ENCODE peak calls at places on chromosomes 6 and 20, in five cellular contexts. Q is ovary, A is SK-N-SH, K is left ventricle myocardium inferior, N is H9. Z is an unnamed sample.

GRCh38 chr6:10630178-10630577 is 64.2 kb downstream of the C6orf52 start:
- DNase-seq in Q (no peak), A (no peak), K (no peak), N (no peak), Z (no peak)

GRCh38 chr6:16063580-16063979 is 65.3 kb upstream of the MYLIP start:
- DNase-seq in Q (no peak), A (no peak), K (no peak), N (no peak), Z (no peak)

GRCh38 chr20:38270869-38271608 is 10.5 kb upstream of the KIAA1755 start:
- DNase-seq in Q (peak; percentile 75), A (no peak), K (peak; percentile 77), N (no peak), Z (no peak)

GRCh38 chr6:110283657-110284056 is 74.5 kb downstream of the METTL24 start:
- DNase-seq in Q (no peak), A (no peak), K (no peak), N (no peak), Z (no peak)

GRCh38 chr6:94005835-94006234 is 586.5 kb upstream of the EPHA7 start:
- DNase-seq in Q (no peak), A (no peak), K (no peak), N (no peak), Z (no peak)

GRCh38 chr6:15184441-15184861 is 61.4 kb upstream of the JARID2 start:
- DNase-seq in Q (no peak), A (no peak), K (no peak), N (no peak), Z (peak; percentile 45)

GRCh38 chr6:20584100-20584731 is 50.0 kb downstream of the CDKAL1 start:
- DNase-seq in Q (no peak), A (no peak), K (no peak), N (no peak), Z (no peak)

GRCh38 chr6:78611886-78612480 is 255.4 kb upstream of the IRAK1BP1 start:
- DNase-seq in Q (no peak), A (peak; percentile 28), K (no peak), N (no peak), Z (no peak)

GRCh38 chr6:69796081-69796626 is 656 bp downstream of the LMBRD1 start:
- DNase-seq in Q (no peak), A (no peak), K (no peak), N (peak; percentile 77), Z (peak; percentile 78)

GRCh38 chr6:138622967-138623366 is 123.7 kb upstream of the NHSL1 start:
- DNase-seq in Q (no peak), A (no peak), K (no peak), N (no peak), Z (no peak)

GRCh38 chr6:161242779-161243693 is 30.8 kb downstream of the AGPAT4 start:
- DNase-seq in Q (no peak), A (no peak), K (no peak), N (peak; percentile 87), Z (no peak)

GRCh38 chr6:131488780-131489179 is 84.2 kb upstream of the ARG1 start:
- DNase-seq in Q (no peak), A (no peak), K (no peak), N (no peak), Z (no peak)

GRCh38 chr6:130307752-130308361 is 58.0 kb upstream of the TMEM200A start:
- DNase-seq in Q (no peak), A (no peak), K (no peak), N (no peak), Z (no peak)

GRCh38 chr6:154950979-154951378 is 44.1 kb upstream of the TIAM2 start:
- DNase-seq in Q (no peak), A (no peak), K (no peak), N (no peak), Z (no peak)

GRCh38 chr20:21715193-21715881 is 9.9 kb downstream of the PAX1 start:
- DNase-seq in Q (no peak), A (no peak), K (no peak), N (no peak), Z (no peak)

GRCh38 chr6:36353411-36353915 is 16.8 kb upstream of the BNIP5 start:
- DNase-seq in Q (no peak), A (no peak), K (no peak), N (no peak), Z (no peak)

GRCh38 chr20:11173936-11174335 is 500.1 kb upstream of the JAG1 start:
- DNase-seq in Q (no peak), A (no peak), K (no peak), N (no peak), Z (no peak)

GRCh38 chr6:63516186-63516944 is 55.9 kb upstream of the LOC128125822 start:
- DNase-seq in Q (no peak), A (no peak), K (no peak), N (no peak), Z (no peak)

GRCh38 chr20:22586645-22587310 is 2.4 kb upstream of the FOXA2 start:
- DNase-seq in Q (no peak), A (peak; percentile 74), K (no peak), N (peak; percentile 77), Z (no peak)

DNA sequence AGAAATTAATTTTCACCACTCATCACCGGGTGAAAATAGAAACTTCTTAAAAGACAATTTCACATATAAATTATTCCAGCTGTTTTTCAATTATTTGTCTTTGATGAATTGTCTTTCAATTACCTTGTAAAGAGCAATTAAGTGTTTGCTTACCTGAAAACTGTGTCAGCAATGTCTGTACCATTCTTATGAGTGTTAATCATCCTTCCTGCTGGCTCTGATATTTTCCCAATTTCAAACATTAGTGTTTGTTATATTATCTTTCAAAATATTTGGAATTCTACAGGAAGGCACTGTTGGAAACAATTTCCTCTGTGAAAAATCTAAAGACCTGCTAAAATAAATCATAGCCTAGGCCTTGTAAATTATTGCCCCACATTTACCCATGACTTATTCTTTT is 19.6 kb downstream of the PHACTR2 start:
- DNase-seq in Q (no peak), A (no peak), K (no peak), N (no peak), Z (no peak)
- H3K4me1 ChIP-seq in Q (peaks cover 18% of the 10 kb centered on the region), A (peaks cover 6% of the 10 kb centered on the region), K (peaks cover 96% of the 10 kb centered on the region), N (peaks cover 16% of the 10 kb centered on the region), Z (peaks cover 9% of the 10 kb centered on the region)

GRCh38 chr6:136166815-136167214 is 83.3 kb downstream of the MTFR2 start:
- DNase-seq in Q (no peak), A (no peak), K (no peak), N (no peak), Z (no peak)
- H3K4me1 ChIP-seq in Q (no peaks in the 10 kb centered on the region), A (no peaks in the 10 kb centered on the region), K (peaks cover 16% of the 10 kb centered on the region), N (no peaks in the 10 kb centered on the region), Z (no peaks in the 10 kb centered on the region)

GRCh38 chr6:167704396-167704801 is 122.3 kb upstream of the AFDN start:
- DNase-seq in Q (no peak), A (no peak), K (no peak), N (peak; percentile 20), Z (no peak)
- H3K4me1 ChIP-seq in Q (peaks cover under 1% of the 10 kb centered on the region), A (peaks cover 4% of the 10 kb centered on the region), K (peaks cover 20% of the 10 kb centered on the region), N (no peaks in the 10 kb centered on the region), Z (peaks cover 24% of the 10 kb centered on the region)

GRCh38 chr6:318265-318890 is 26.1 kb downstream of the DUSP22 start:
- DNase-seq in Q (no peak), A (no peak), K (no peak), N (no peak), Z (no peak)
- H3K4me1 ChIP-seq in Q (no peaks in the 10 kb centered on the region), A (no peaks in the 10 kb centered on the region), K (peaks cover 24% of the 10 kb centered on the region), N (no peaks in the 10 kb centered on the region), Z (peaks cover 17% of the 10 kb centered on the region)

DNA sequence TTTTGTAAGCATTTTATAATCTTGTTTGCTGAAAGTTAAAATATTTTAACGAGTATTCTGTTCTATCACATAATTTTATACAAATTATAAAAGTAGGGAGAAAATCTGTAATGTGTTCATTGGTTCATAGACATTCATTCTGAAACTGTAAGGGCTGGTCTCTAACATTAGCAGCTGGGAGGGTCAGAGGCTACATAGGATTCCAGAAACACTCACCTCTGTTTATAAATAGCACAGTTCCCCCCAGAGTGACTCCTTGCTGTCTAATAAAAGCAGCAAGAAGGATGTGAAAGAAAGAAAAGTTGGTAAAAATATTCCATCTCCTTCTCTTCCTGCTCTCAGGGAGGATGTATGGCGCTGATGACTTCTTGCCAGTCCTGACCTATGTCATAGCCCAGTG is 25.3 kb upstream of the NAA20 start:
- DNase-seq in Q (no peak), A (no peak), K (no peak), N (no peak), Z (no peak)
- H3K4me1 ChIP-seq in Q (peaks cover 7% of the 10 kb centered on the region), A (peaks cover 29% of the 10 kb centered on the region), K (peaks cover 100% of the 10 kb centered on the region), N (peaks cover 4% of the 10 kb centered on the region), Z (no peaks in the 10 kb centered on the region)

DNA sequence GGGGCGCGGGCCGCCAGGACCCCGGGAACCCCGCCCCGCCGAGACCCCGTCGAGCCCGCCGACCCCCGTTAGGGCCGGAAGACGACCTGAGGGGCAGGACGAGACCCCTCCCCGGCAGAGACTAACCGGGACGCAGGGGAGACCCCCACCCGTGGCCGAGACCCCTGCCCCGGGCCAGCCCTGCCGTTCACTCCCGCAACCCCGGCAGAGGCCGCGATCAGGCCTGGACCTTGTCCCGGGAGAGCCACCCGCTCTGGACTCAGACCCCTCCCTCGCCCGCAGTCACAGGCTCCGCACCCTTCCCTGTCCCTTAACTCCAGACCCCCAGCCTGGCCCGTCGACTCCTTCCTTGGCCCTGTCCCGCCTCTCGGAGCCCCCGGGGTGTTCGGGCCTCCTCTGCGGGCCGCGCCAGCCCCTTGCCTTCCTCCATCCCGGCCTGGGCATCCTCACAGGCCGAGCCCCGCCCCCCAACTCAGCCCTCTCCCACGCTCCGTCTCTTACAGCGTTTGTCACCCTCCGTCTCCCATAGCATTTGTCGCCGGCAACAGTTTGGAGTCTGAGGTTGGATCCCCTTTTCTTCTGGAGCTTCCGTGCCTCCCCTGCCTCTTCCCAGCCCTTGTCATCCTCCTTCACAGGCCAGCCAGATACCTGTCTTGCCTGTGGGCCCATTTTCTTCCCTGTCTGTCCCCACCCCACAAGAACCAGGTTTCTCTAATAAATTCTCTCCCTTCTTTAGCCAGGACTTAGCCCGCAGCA is 569 bp downstream of the TCEA2 start:
- DNase-seq in Q (peak; percentile 65), A (peak; percentile 76), K (no peak), N (no peak), Z (no peak)
- H3K4me1 ChIP-seq in Q (peaks cover 4% of the 10 kb centered on the region), A (peaks cover 21% of the 10 kb centered on the region), K (peaks cover 34% of the 10 kb centered on the region), N (peaks cover 1% of the 10 kb centered on the region), Z (peaks cover 46% of the 10 kb centered on the region)

DNA sequence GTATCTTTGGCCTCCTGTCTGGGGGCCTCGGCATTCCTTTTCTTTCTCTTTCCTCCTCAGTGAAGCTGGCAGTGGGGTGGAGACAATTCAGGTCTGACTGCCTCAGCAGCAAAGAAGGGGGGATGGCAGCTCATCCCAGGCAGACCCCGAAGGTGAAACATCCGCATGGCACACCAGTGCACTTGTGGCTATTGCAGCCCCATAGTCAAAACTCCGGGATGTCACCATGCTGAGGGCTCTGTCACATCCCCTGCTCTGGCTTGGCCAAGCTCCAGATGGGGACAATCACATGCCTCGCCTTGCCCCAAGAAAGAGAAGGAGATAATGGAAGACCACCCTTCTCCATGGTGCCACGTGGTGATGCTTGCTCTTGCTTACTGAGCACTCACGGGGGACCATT is 60.2 kb downstream of the RBM38 start:
- DNase-seq in Q (no peak), A (no peak), K (no peak), N (no peak), Z (no peak)
- H3K4me1 ChIP-seq in Q (peaks cover 3% of the 10 kb centered on the region), A (peaks cover 28% of the 10 kb centered on the region), K (peaks cover 37% of the 10 kb centered on the region), N (no peaks in the 10 kb centered on the region), Z (peaks cover 34% of the 10 kb centered on the region)

DNA sequence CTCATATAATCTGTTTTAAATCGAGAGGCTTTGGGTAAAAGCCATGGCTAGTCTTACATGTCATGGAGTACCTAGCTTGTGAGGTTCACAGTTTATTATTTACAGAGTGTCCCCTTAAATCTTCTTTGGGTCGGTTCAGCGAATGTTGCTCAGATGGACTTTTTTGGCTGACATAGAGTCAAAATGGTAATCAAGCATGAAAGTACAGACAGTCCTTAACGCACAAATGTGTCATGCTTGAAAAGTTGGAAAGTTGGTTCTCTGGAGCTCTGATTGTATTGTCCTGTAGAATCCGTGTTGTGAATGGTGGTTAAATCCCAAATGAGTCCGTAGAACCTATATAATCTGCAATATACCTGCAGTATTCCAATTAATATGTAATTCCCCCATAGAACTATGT is 22.0 kb downstream of the PTPN1 start:
- DNase-seq in Q (no peak), A (no peak), K (no peak), N (no peak), Z (no peak)
- H3K4me1 ChIP-seq in Q (peaks cover 11% of the 10 kb centered on the region), A (peaks cover 7% of the 10 kb centered on the region), K (peaks cover 71% of the 10 kb centered on the region), N (no peaks in the 10 kb centered on the region), Z (peaks cover 49% of the 10 kb centered on the region)

Z was measured in CD4-positive, CD25-positive, alpha-beta regulatory T cell.